ENCODE peak calls at places on chromosomes 6 and 20, in five cellular contexts. N is colonic mucosa; U is stimulated activated effector memory CD8-positive, alpha-beta T cell treated with anti-CD3 and anti-CD28 coated beads, Interleukin-12 subunit alpha, Interleukin-12 subunit beta, amount 100 ng/mL, for 72 hours; L is mucosa of descending colon; D is GM04503. K is an unnamed sample.

GRCh38 chr6:11772109-11772830 is 6.3 kb downstream of the ADTRP start:
- DNase-seq in L (no peak), N (no peak), D (peak), U (no peak), K (no peak)

GRCh38 chr20:12570371-12570770 is 438.4 kb upstream of the SPTLC3 start:
- DNase-seq in N (peak), U (no peak), L (peak), D (no peak), K (no peak)

GRCh38 chr6:10521104-10521808 is at the start of gene GCNT2:
- DNase-seq in L (no peak), N (peak), D (no peak), U (no peak), K (no peak)

GRCh38 chr6:108988765-108989164 is 105.9 kb downstream of the SESN1 start:
- DNase-seq in D (no peak), N (no peak), U (no peak), L (no peak), K (no peak)

GRCh38 chr20:34954905-34955231 is 738 bp downstream of the GSS start:
- DNase-seq in U (peak), N (peak), D (no peak), L (peak), K (no peak)

GRCh38 chr6:93008385-93008784 is 411.0 kb downstream of the EPHA7 start:
- DNase-seq in U (no peak), N (no peak), D (no peak), L (no peak), K (no peak)

GRCh38 chr20:40962733-40963504 is 65.7 kb upstream of the TOP1 start:
- DNase-seq in D (no peak), U (peak), N (peak), L (peak), K (peak)

GRCh38 chr6:16704706-16705402 is 56.4 kb downstream of the ATXN1 start:
- DNase-seq in N (no peak), D (no peak), U (peak), L (no peak), K (no peak)

GRCh38 chr6:48736486-48737206 is 625.6 kb upstream of the PTCHD4 start:
- DNase-seq in L (no peak), N (no peak), D (peak), U (no peak), K (no peak)

GRCh38 chr6:22145294-22145693 is 151.5 kb downstream of the PRL start:
- DNase-seq in U (no peak), L (no peak), N (no peak), D (no peak), K (no peak)

GRCh38 chr20:34720266-34720665 is 16.1 kb downstream of the TP53INP2 start:
- DNase-seq in D (no peak), N (no peak), U (no peak), L (no peak), K (no peak)

GRCh38 chr6:87154641-87155271 is 609 bp upstream of the ZNF292 start:
- DNase-seq in L (no peak), U (no peak), N (no peak), D (peak), K (peak)

GRCh38 chr20:23622839-23623343 is 14.9 kb downstream of the CST3 start:
- DNase-seq in L (peak), N (peak), U (no peak), D (peak), K (no peak)

GRCh38 chr6:87164004-87164403 is 8.6 kb downstream of the ZNF292 start:
- DNase-seq in D (no peak), U (no peak), N (no peak), L (no peak), K (no peak)

GRCh38 chr6:135087403-135087802 is 32.8 kb upstream of the HBS1L start:
- DNase-seq in U (no peak), D (no peak), N (no peak), L (no peak), K (no peak)

GRCh38 chr6:29926081-29926794 is 16.1 kb upstream of the HLA-A start:
- DNase-seq in N (peak), U (no peak), L (peak), D (no peak), K (no peak)

K was measured in GM12892.